ENCODE peak calls at places on chromosome 13, in five cellular contexts. M is H1, I is K562, G is HL-60, U is SK-N-SH. D is an unnamed sample.

GRCh38 chr13:93996471-93996870 is 483.0 kb downstream of the DCT start:
- DNase-seq in M (no peak), I (no peak), G (no peak), U (no peak), D (no peak)

GRCh38 chr13:28494537-28494860 is 429 bp downstream of the FLT1 start:
- DNase-seq in M (no peak), I (no peak), G (no peak), U (no peak), D (no peak)

GRCh38 chr13:99855516-99855915 is 116.1 kb downstream of the ZIC5 start:
- DNase-seq in M (no peak), I (no peak), G (no peak), U (no peak), D (no peak)

GRCh38 chr13:95704510-95704909 is 27.6 kb downstream of the DNAJC3 start:
- DNase-seq in M (no peak), I (peak), G (no peak), U (peak), D (no peak)

GRCh38 chr13:99376132-99376531 is 68.9 kb upstream of the GPR183 start:
- DNase-seq in M (no peak), I (no peak), G (peak), U (no peak), D (no peak)

GRCh38 chr13:109547942-109548860 is 238.2 kb downstream of the IRS2 start:
- DNase-seq in M (no peak), I (no peak), G (no peak), U (no peak), D (no peak)

GRCh38 chr13:44420376-44421220 is 47.0 kb downstream of the SERP2 start:
- DNase-seq in M (no peak), I (no peak), G (no peak), U (no peak), D (no peak)

GRCh38 chr13:93559718-93560117 is 333.1 kb downstream of the GPC6 start:
- DNase-seq in M (no peak), I (no peak), G (no peak), U (no peak), D (no peak)

GRCh38 chr13:88592105-88592504 is 920.9 kb downstream of the SLITRK5 start:
- DNase-seq in M (no peak), I (no peak), G (no peak), U (no peak), D (no peak)

GRCh38 chr13:99798756-99799155 is 172.8 kb downstream of the ZIC5 start:
- DNase-seq in M (no peak), I (no peak), G (no peak), U (no peak), D (no peak)

GRCh38 chr13:78372581-78372980 is 230.8 kb downstream of the POU4F1 start:
- DNase-seq in M (no peak), I (no peak), G (peak), U (no peak), D (no peak)

GRCh38 chr13:32016631-32017030 is 14.9 kb upstream of the FRY start:
- DNase-seq in M (no peak), I (no peak), G (no peak), U (no peak), D (no peak)

GRCh38 chr13:43804461-43805070 is 17.8 kb upstream of the ENOX1 start:
- DNase-seq in M (no peak), I (peak), G (peak), U (peak), D (peak)

GRCh38 chr13:90594694-90595093 is 752.8 kb upstream of the MIR17HG start:
- DNase-seq in M (no peak), I (no peak), G (no peak), U (no peak), D (no peak)

GRCh38 chr13:80408270-80408669 is 67.3 kb upstream of the SPRY2 start:
- DNase-seq in M (no peak), I (peak), G (peak), U (no peak), D (no peak)

GRCh38 chr13:106117035-106117434 is 418.4 kb downstream of the EFNB2 start:
- DNase-seq in M (no peak), I (no peak), G (no peak), U (peak), D (no peak)

GRCh38 chr13:101155920-101156319 is 260.4 kb downstream of the NALCN start:
- DNase-seq in M (no peak), I (no peak), G (no peak), U (no peak), D (no peak)

GRCh38 chr13:78979349-78979748 is 320.4 kb upstream of the OBI1 start:
- DNase-seq in M (no peak), I (no peak), G (no peak), U (no peak), D (no peak)

GRCh38 chr13:85828094-85828684 is 29.0 kb upstream of the SLITRK6 start:
- DNase-seq in M (no peak), I (peak), G (no peak), U (peak), D (no peak)

GRCh38 chr13:41019027-41019487 is at the start of gene ELF1:
- DNase-seq in M (no peak), I (peak), G (peak), U (no peak), D (peak)

GRCh38 chr13:30978981-30979956 is 46.8 kb downstream of the TEX26 start:
- DNase-seq in M (peak), I (peak), G (peak), U (peak), D (no peak)

GRCh38 chr13:42064259-42064658 is 15.8 kb downstream of the DGKH start:
- DNase-seq in M (no peak), I (no peak), G (no peak), U (no peak), D (no peak)

GRCh38 chr13:67506407-67506806 is 276.3 kb upstream of the PCDH9 start:
- DNase-seq in M (no peak), I (no peak), G (no peak), U (peak), D (no peak)

GRCh38 chr13:66992183-66992582 is 238.0 kb downstream of the PCDH9 start:
- DNase-seq in M (no peak), I (no peak), G (no peak), U (no peak), D (no peak)

GRCh38 chr13:97174638-97175037 is 47.5 kb upstream of the MBNL2 start:
- DNase-seq in M (no peak), I (no peak), G (no peak), U (no peak), D (no peak)

GRCh38 chr13:111422352-111422751 is 101.9 kb downstream of the TEX29 start:
- DNase-seq in M (no peak), I (no peak), G (no peak), U (no peak), D (no peak)

GRCh38 chr13:86922936-86923335 is 748.2 kb upstream of the SLITRK5 start:
- DNase-seq in M (no peak), I (no peak), G (no peak), U (no peak), D (no peak)

GRCh38 chr13:80339578-80339840 is 1.4 kb downstream of the SPRY2 start:
- DNase-seq in M (no peak), I (peak), G (no peak), U (peak), D (no peak)

GRCh38 chr13:93080587-93080986 is 146.0 kb upstream of the GPC6 start:
- DNase-seq in M (no peak), I (no peak), G (no peak), U (no peak), D (no peak)

GRCh38 chr13:109509154-109509905 is 277.1 kb downstream of the IRS2 start:
- DNase-seq in M (no peak), I (no peak), G (no peak), U (no peak), D (no peak)

GRCh38 chr13:110561335-110562033 is at the start of gene RAB20:
- DNase-seq in M (no peak), I (peak), G (peak), U (peak), D (no peak)

GRCh38 chr13:106028916-106029315 is 506.5 kb downstream of the EFNB2 start:
- DNase-seq in M (no peak), I (no peak), G (no peak), U (no peak), D (no peak)

GRCh38 chr13:95660981-95661581 is 15.9 kb upstream of the DNAJC3 start:
- DNase-seq in M (no peak), I (peak), G (peak), U (peak), D (no peak)

GRCh38 chr13:21075303-21076264 is 14.2 kb upstream of the LATS2 start:
- DNase-seq in M (no peak), I (no peak), G (no peak), U (peak), D (no peak)

GRCh38 chr13:36764957-36765356 is 54.1 kb upstream of the RFXAP start:
- DNase-seq in M (no peak), I (no peak), G (no peak), U (no peak), D (no peak)

GRCh38 chr13:94329277-94329676 is 150.2 kb downstream of the DCT start:
- DNase-seq in M (no peak), I (no peak), G (no peak), U (no peak), D (no peak)

GRCh38 chr13:46082324-46082723 is 22.5 kb downstream of the CPB2 start:
- DNase-seq in M (no peak), I (no peak), G (no peak), U (no peak), D (no peak)

GRCh38 chr13:38943231-38943630 is 47.4 kb downstream of the STOML3 start:
- DNase-seq in M (no peak), I (no peak), G (no peak), U (no peak), D (no peak)

GRCh38 chr13:38941353-38941945 is 49.2 kb downstream of the STOML3 start:
- DNase-seq in M (no peak), I (no peak), G (no peak), U (no peak), D (no peak)

GRCh38 chr13:38947049-38947448 is 43.6 kb downstream of the STOML3 start:
- DNase-seq in M (no peak), I (no peak), G (no peak), U (no peak), D (no peak)

DNA sequence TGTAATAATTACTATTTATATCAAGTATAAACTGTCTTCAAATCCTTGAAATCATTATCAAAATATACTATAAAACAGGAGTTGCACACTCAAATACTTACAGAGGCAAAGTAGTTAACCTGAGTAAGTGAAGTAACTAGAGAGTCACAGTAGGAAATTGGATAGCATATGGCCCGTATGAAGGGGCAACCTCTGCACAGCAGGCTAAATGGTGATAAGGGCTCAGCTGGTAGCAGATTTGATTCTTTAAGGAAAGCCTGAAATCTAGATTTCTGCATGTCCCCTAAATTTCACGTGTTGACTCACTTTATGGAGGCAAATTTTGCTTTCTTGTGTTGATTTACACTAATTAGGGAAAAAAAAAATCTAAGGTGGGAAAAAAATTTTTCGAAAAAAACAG is 46.4 kb downstream of the STOML3 start:
- DNase-seq in M (no peak), I (no peak), G (no peak), U (no peak), D (no peak)
- TF ChIP-seq GABPA in M (no peak), I (no peak), G (no peak), U (no peak), D (no peak)

DNA sequence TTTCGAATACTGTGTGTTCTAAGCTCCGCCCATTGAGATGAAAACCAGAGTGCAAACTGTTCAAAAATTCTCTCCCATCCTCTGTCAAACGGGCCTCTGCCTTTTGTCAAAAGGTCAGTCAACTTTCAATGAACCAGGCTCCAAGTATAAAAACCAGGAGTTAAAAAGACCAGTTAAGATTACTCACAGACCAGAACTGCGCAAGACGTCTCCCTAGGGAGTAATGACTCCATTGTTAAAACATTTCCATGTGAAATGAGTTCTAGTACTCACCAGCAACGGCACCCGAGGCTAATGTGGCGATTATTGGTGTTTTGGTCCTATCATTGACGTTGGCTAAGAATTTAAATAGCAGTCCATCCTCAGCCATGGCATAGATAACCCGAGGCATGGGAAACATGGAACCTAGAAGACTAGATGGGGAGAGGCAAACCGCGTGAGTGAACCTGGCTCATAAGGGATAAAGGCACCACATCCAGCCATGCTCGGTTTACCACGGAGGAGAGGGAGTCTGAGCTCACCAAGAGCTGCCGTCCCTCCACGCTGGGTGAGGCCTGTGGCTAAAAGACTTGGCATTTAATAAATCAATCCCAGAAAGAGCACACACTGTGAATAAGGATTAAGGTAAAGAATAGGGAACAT is 73.3 kb downstream of the SLC7A1 start:
- DNase-seq in M (no peak), I (no peak), G (no peak), U (no peak), D (no peak)
- TF ChIP-seq GABPA in M (no peak), I (no peak), G (no peak), U (no peak), D (no peak)

GRCh38 chr13:113762075-113762474 is 3.0 kb downstream of the TMEM255B start:
- DNase-seq in M (no peak), I (no peak), G (no peak), U (no peak), D (no peak)

GRCh38 chr13:113761136-113761535 is 2.1 kb downstream of the TMEM255B start:
- DNase-seq in M (no peak), I (no peak), G (no peak), U (no peak), D (no peak)

GRCh38 chr13:113762538-113762937 is 3.5 kb downstream of the TMEM255B start:
- DNase-seq in M (no peak), I (no peak), G (no peak), U (no peak), D (no peak)

GRCh38 chr13:113758651-113759524 is at the start of gene TMEM255B:
- DNase-seq in M (no peak), I (peak), G (peak), U (peak), D (no peak)

GRCh38 chr13:113759525-113760137 is 605 bp downstream of the TMEM255B start:
- DNase-seq in M (no peak), I (no peak), G (no peak), U (peak), D (no peak)
- TF ChIP-seq GABPA in M (peak), I (no peak), G (no peak), U (no peak), D (no peak)

DNA sequence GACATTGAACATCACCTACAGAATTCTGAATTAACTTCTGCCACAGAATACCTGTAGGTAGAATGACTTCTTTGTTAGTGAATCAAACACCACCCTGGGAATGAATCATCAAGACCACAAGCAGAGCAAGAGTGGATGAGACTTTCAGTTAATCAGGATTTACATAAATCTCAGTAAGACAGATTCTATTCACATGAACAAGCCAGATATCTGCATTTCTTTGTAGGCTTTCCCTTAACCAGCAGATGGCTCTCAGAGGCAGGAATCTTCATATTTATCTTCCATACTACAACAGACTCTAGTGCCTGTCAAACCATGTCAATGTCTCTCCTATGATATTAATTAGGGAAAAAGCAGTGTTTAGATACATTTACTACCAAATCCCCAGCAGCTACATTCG is 412.1 kb downstream of the KLF12 start:
- DNase-seq in M (no peak), I (no peak), G (no peak), U (peak), D (peak)
- TF ChIP-seq GABPA in M (no peak), I (no peak), G (no peak), U (no peak), D (peak)

DNA sequence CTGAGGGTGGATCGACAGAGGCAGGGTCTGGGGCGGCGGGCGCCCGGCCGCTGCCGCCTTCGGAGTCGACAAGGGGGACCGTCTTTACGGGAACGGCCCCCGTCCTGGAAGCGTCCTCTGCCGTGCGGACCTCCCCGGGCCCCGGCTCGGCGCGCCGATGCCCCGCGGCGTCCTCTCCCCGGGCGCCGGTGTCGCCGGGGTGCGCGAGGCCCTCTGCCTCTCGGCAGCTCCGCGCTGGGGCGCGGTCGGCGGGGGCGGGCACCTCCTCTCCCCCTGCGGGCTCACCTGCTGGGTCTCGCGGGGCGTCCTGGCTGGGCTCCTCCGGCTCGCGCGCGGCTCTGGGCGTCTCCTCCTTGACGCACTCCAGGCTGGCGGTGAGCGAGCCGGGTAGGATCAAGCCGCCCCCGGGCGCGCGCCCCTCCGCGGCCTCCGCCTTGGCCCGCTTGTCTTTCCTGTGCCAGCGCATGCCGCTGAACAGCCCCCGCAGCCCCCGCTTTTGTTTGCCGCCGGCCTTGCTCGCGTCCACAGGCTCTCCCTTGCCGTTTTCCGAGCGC is 1.5 kb downstream of the AMER2 start:
- DNase-seq in M (no peak), I (no peak), G (no peak), U (peak), D (no peak)
- TF ChIP-seq GABPA in M (no peak), I (no peak), G (no peak), U (no peak), D (no peak)

GRCh38 chr13:51435002-51435578 is 17.7 kb downstream of the INTS6 start:
- DNase-seq in M (no peak), I (no peak), G (no peak), U (peak), D (no peak)
- TF ChIP-seq GABPA in M (no peak), I (no peak), G (no peak), U (no peak), D (no peak)

D was measured in GM12878.